ENCODE peak calls at places on chromosomes 6 and 20, in eight cellular contexts. L, O, A, W, Z, J, Q and B are unnamed samples.

GRCh38 chr6:56314683-56315523 is 67.5 kb upstream of the COL21A1 start:
- DNase-seq in L (peak; percentile 57), Z (no peak), J (peak; percentile 60), Q (no peak), W (peak; percentile 50), O (no peak), A (peak; percentile 65), B (no peak)

GRCh38 chr20:53751394-53752368 is 158.0 kb upstream of the ZNF217 start:
- DNase-seq in A (no peak), Z (no peak), Q (no peak), L (no peak), W (no peak), J (no peak), O (no peak), B (no peak)

GRCh38 chr6:16654703-16655102 is 106.6 kb downstream of the ATXN1 start:
- DNase-seq in Q (no peak), J (no peak), W (no peak), O (no peak), A (no peak), Z (no peak), L (no peak), B (no peak)

GRCh38 chr6:69985180-69985579 is 118.8 kb downstream of the COL19A1 start:
- DNase-seq in O (no peak), Z (no peak), W (no peak), L (peak; percentile 0), A (no peak), Q (no peak), J (no peak), B (no peak)

GRCh38 chr6:125558907-125559306 is 190.5 kb upstream of the HEY2 start:
- DNase-seq in O (no peak), Q (no peak), L (no peak), Z (no peak), A (peak; percentile 36), J (no peak), W (no peak), B (no peak)

GRCh38 chr20:24698706-24699206 is 229.3 kb downstream of the SYNDIG1 start:
- DNase-seq in A (no peak), Q (no peak), W (no peak), O (no peak), L (no peak), Z (no peak), J (peak; percentile 25), B (no peak)

GRCh38 chr20:5731753-5732366 is 18.3 kb upstream of the SHLD1 start:
- DNase-seq in L (peak; percentile 77), Q (no peak), O (no peak), A (no peak), W (no peak), Z (no peak), J (no peak), B (no peak)

GRCh38 chr6:85672050-85672449 is 29.4 kb upstream of the SYNCRIP start:
- DNase-seq in L (no peak), Q (no peak), J (no peak), A (peak; percentile 21), O (no peak), W (no peak), Z (no peak), B (no peak)

GRCh38 chr6:48986803-48987202 is 476.2 kb downstream of the MMUT start:
- DNase-seq in W (no peak), A (no peak), Q (no peak), O (no peak), Z (no peak), J (no peak), L (no peak), B (no peak)

GRCh38 chr6:132005177-132005576 is 54.0 kb upstream of the CCN2 start:
- DNase-seq in O (no peak), W (no peak), Z (no peak), A (no peak), Q (no peak), J (no peak), L (no peak), B (no peak)

DNA sequence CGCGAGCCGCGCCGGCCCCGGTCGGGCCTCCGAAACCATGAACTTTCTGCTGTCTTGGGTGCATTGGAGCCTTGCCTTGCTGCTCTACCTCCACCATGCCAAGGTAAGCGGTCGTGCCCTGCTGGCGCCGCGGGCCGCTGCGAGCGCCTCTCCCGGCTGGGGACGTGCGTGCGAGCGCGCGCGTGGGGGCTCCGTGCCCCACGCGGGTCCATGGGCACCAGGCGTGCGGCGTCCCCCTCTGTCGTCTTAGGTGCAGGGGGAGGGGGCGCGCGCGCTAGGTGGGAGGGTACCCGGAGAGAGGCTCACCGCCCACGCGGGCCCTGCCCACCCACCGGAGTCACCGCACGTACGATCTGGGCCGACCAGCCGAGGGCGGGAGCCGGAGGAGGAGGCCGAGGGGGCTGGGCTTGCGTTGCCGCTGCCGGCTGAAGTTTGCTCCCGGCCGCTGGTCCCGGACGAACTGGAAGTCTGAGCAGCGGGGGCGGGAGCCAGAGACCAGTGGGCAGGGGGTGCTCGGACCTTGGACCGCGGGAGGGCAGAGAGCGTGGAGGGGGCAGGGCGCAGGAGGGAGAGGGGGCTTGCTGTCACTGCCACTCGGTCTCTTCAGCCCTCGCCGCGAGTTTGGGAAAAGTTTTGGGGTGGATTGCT is 1.3 kb downstream of the VEGFA start:
- DNase-seq in A (peak; percentile 66), L (peak; percentile 71), J (peak; percentile 96), Q (peak; percentile 82), Z (no peak), O (no peak), W (peak; percentile 59), B (peak; percentile 63)
- TF ChIP-seq CTCF in A (no peak), L (no peak), J (no peak), Q (no peak), Z (no peak), O (no peak), W (no peak), B (no peak)

DNA sequence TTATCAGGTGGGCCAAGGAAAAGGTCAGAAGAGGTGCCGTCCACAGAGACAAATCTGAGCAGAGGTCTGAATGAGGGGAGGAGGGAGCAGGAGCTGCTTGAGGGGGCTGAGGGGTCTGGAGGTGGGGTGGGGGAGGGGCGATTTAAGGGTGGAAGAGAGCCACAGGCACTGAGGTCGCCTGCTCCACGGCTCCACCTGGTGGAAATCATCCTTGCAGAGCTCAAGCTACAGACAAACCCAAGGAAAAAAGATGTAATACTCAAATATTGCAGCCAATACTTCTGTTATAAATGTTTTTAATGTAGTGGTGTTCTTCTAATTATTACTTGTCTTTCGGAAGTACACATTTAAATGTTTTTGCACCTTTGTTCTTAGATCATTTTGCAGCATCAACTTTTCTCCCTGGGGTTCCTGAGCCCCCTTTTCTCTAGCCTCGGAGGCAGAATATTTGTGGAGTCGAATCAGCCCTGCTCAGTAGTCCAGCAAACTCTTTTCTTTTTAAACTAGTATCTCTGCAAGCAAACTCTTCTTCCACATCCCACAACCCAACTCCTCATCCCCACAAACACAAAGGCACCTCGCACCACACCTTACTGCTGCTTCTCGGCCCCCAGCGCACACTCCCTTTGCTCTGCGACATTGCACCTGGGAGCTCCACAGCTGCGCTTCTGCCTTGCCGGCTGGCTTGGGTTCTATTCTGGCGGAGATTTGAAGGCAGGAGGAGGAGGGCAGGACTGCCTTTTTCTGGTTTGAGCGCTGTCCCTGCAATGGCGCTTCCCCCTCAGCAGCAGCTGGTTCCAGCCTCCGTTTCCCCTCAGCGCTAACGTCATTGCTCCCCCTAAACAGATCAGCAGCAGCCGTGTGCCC is 51.0 kb upstream of the TFAP2A start:
- DNase-seq in Z (no peak), L (peak; percentile 55), A (peak; percentile 69), Q (no peak), J (no peak), W (peak; percentile 75), O (no peak), B (no peak)
- TF ChIP-seq CTCF in Z (peak; percentile 13), L (peak; percentile 33), A (peak; percentile 73), Q (no peak), J (peak; percentile 53), W (peak; percentile 54), O (peak; percentile 42), B (no peak)

GRCh38 chr6:23445157-23445710 is 680.8 kb upstream of the NRSN1 start:
- DNase-seq in W (no peak), J (no peak), Z (no peak), Q (no peak), A (no peak), O (no peak), L (peak; percentile 59), B (no peak)

GRCh38 chr6:23441813-23442212 is 684.2 kb upstream of the NRSN1 start:
- DNase-seq in A (no peak), J (no peak), Z (no peak), W (no peak), L (no peak), Q (no peak), O (no peak), B (no peak)

DNA sequence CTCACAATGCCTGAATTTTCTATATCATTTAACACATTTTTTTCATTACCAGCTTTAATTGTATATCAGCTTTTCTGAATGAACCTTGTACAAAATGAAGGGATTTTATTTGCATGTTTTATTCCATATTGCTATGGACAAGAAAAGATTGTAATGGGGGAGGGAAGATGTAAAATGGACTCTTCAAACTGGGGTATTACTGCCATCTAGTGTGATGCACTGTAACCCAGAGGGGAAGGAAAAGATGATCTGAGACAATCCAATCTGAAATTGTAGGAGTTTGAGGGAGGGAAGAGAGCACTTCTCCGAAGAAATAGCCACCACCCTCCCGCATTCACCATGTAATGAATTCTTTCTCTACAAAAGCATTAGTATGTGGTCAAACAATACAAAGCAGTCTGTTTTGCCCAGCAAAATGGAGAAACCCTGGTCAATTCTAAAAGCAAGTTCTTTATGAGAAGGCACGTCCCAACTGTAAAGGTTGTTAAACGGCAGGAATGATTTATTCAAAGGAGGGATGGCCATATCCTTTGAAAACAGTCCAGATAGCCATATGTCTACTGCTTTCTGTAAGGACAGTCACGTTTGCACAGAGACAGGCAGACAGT is 679.5 kb upstream of the NRSN1 start:
- DNase-seq in J (peak; percentile 13), A (peak; percentile 47), L (peak; percentile 63), Z (no peak), Q (no peak), W (peak; percentile 3), O (peak; percentile 23), B (no peak)
- TF ChIP-seq CTCF in J (peak; percentile 64), A (peak; percentile 41), L (peak; percentile 62), Z (peak; percentile 18), Q (no peak), W (peak; percentile 49), O (peak; percentile 52), B (no peak)

GRCh38 chr6:527989-528673 is 128.8 kb downstream of the HUS1B start:
- DNase-seq in A (no peak), O (no peak), J (no peak), Q (no peak), W (no peak), L (no peak), Z (no peak), B (no peak)

GRCh38 chr6:520820-521219 is 129.3 kb downstream of the IRF4 start:
- DNase-seq in L (no peak), Q (no peak), A (no peak), O (no peak), W (no peak), Z (no peak), J (no peak), B (no peak)

GRCh38 chr6:530425-530824 is 126.5 kb downstream of the HUS1B start:
- DNase-seq in J (no peak), L (no peak), O (no peak), W (no peak), Q (no peak), A (no peak), Z (no peak), B (no peak)

GRCh38 chr6:528989-529388 is 127.9 kb downstream of the HUS1B start:
- DNase-seq in A (no peak), O (no peak), W (no peak), L (no peak), Z (no peak), J (no peak), Q (no peak), B (no peak)

DNA sequence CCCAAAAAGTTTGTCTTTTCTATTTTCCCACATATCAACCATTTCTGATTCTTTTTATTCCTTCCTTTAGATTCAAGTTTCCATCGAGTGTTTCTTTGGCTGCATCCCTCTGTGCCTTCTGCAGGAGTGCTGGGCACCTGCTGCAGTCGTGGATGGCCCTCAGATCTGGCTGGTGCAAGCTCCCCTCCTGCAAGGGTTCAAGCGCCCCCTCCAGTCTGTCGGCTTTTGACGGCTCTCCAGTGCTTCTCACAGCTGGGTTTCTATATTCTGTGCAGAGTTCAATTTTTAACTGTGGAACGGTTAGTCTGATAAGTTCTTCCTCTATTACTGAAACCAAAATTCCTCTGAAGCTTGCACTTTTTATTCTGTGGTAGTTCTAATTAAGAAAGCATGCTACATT is 132.1 kb downstream of the HUS1B start:
- DNase-seq in J (no peak), A (no peak), Q (no peak), Z (no peak), W (no peak), O (no peak), L (no peak), B (no peak)
- TF ChIP-seq CTCF in J (no peak), A (no peak), Q (no peak), Z (no peak), W (no peak), O (no peak), L (no peak), B (no peak)